ENCODE peak calls at places on chromosomes 16 and 17, in four cellular contexts. S, D, Q and V are unnamed samples.

GRCh38 chr16:492211-492875 is 35.2 kb upstream of the CAPN15 start:
- DNase-seq in S (no peak), D (no peak), Q (no peak), V (no peak)

GRCh38 chr17:41048441-41048840 is 1.3 kb upstream of the KRTAP2-1 start:
- DNase-seq in S (no peak), D (no peak), Q (no peak), V (no peak)

GRCh38 chr16:23549938-23550337 is 7.2 kb downstream of the EARS2 start:
- DNase-seq in S (no peak), D (no peak), Q (no peak), V (no peak)

GRCh38 chr17:28533091-28533670 is 19.2 kb downstream of the UNC119 start:
- DNase-seq in Q (no peak), S (no peak), D (peak; percentile 84), V (no peak)

GRCh38 chr16:2496223-2497115 is 17.3 kb upstream of the ATP6V0C start:
- DNase-seq in S (no peak), D (peak; percentile 73), Q (no peak), V (no peak)

GRCh38 chr16:1026784-1027415 is 45.3 kb downstream of the SOX8 start:
- DNase-seq in S (no peak), D (no peak), Q (no peak), V (no peak)

GRCh38 chr17:29584452-29585079 is 4.9 kb downstream of the GIT1 start:
- DNase-seq in Q (no peak), D (no peak), S (no peak), V (no peak)

GRCh38 chr16:66291833-66292232 is 74.7 kb upstream of the CDH5 start:
- DNase-seq in S (peak; percentile 9), D (no peak), Q (no peak), V (no peak)

GRCh38 chr17:61167050-61167449 is 232.6 kb upstream of the TBX2 start:
- DNase-seq in S (no peak), D (no peak), Q (no peak), V (no peak)

GRCh38 chr17:19263621-19264010 is 26.4 kb downstream of the EPN2 start:
- DNase-seq in Q (no peak), S (peak; percentile 89), D (no peak), V (no peak)

GRCh38 chr17:30357476-30357875 is 21.3 kb upstream of the CPD start:
- DNase-seq in S (no peak), D (no peak), Q (no peak), V (peak; percentile 51)

GRCh38 chr16:86520317-86521210 is 10.2 kb downstream of the FOXF1 start:
- DNase-seq in S (peak; percentile 74), D (peak; percentile 75), Q (no peak), V (no peak)
- H3K4me3 ChIP-seq in S (peak overlapping the region; percentile 29), D (no peak overlapping the region), Q (peak overlapping the region; percentile 28), V (no peak overlapping the region)

GRCh38 chr16:85239871-85240270 is 127.6 kb upstream of the CIBAR2 start:
- DNase-seq in D (no peak), Q (no peak), S (no peak), V (no peak)

GRCh38 chr16:85237817-85238216 is 125.5 kb upstream of the CIBAR2 start:
- DNase-seq in D (no peak), Q (no peak), S (no peak), V (no peak)

GRCh38 chr16:85235988-85236831 is 123.9 kb upstream of the CIBAR2 start:
- DNase-seq in Q (peak; percentile 28), S (no peak), D (peak; percentile 89), V (no peak)

GRCh38 chr16:85239239-85239638 is 127.0 kb upstream of the CIBAR2 start:
- DNase-seq in S (peak; percentile 62), Q (no peak), D (no peak), V (no peak)

GRCh38 chr16:85238233-85238647 is 126.0 kb upstream of the CIBAR2 start:
- DNase-seq in Q (peak; percentile 33), D (peak; percentile 94), S (peak; percentile 93), V (no peak)
- H3K27ac ChIP-seq in Q (no peak overlapping the region), D (no peak overlapping the region), S (peak overlapping the region; percentile 54), V (no peak overlapping the region)

GRCh38 chr16:70752381-70752780 is 48.6 kb downstream of the VAC14 start:
- DNase-seq in Q (no peak), D (peak; percentile 53), S (no peak), V (no peak)

GRCh38 chr16:70754874-70755600 is 45.9 kb downstream of the VAC14 start:
- DNase-seq in D (peak; percentile 55), Q (no peak), S (no peak), V (no peak)

GRCh38 chr16:70754371-70754770 is 46.6 kb downstream of the VAC14 start:
- DNase-seq in D (peak; percentile 61), Q (no peak), S (no peak), V (no peak)

GRCh38 chr16:70753228-70753627 is 47.7 kb downstream of the VAC14 start:
- DNase-seq in Q (no peak), S (no peak), D (peak; percentile 12), V (no peak)

DNA sequence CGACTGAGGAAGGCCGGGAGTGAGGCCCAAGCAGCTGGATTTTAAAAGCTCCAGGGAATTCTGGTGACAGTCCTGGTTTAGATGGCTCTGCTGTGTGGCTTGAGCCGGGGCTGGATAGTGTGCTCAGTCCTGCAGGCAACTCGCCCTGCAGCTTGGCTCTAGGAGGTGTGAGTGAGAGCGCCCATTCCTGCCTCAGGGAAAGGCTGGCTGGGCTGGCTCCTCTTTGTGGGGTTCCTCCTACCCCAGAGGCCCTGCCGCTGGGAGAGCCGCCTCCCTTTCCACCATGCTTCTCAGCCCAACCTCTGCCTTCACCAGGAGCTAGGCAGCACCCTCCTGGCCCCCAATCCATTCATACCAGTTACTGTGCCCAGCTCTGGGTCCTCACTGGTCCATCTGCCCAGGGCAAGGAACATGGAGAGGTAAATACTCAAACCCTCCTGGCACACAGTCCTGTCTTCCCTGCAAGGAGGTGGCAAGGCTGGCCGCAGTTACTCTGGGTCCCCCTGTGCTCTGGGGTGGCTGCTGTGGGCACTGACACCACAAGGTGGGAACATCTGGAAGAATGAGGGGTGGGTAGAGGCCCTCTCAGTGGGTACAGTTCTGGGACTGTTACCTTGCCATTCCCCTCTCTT is 47.1 kb downstream of the VAC14 start:
- DNase-seq in S (no peak), D (peak; percentile 69), Q (no peak), V (no peak)
- H3K4me1 ChIP-seq in S (peaks cover 27% of the 10 kb centered on the region), D (peaks cover 25% of the 10 kb centered on the region), Q (peaks cover 39% of the 10 kb centered on the region), V (no peaks in the 10 kb centered on the region)

GRCh38 chr17:48240562-48241130 is 133.1 kb downstream of the SNX11 start:
- DNase-seq in S (no peak), D (no peak), Q (no peak), V (no peak)
- H3K4me3 ChIP-seq in S (no peak overlapping the region), D (no peak overlapping the region), Q (no peak overlapping the region), V (no peak overlapping the region)

DNA sequence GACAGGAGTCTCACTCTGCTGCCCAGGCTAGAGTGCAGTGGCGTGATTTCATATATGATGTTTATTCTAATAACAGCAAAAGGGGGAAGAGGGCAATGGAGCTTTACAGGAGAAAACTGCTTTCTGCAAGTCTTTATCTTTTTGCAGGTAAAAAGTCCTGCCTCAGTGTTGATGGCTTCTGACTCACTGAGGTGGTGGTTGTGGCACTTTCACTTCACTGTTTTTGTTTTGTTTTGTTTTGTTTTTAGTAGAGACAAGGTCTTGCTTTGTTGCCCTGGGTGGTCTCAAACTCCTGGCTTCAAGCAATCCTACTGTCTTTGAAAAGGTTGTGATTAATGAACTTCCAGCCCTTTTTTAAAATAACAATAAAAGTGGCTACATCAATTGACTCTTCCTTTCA is 68.0 kb upstream of the TBC1D3K start:
- DNase-seq in Q (no peak), D (no peak), S (no peak), V (no peak)
- H3K27ac ChIP-seq in Q (no peak overlapping the region), D (no peak overlapping the region), S (no peak overlapping the region), V (no peak overlapping the region)

GRCh38 chr17:65018612-65019290 is 37.8 kb downstream of the GNA13 start:
- DNase-seq in Q (no peak), S (no peak), D (no peak), V (no peak)
- H3K4me1 ChIP-seq in Q (peaks cover 36% of the 10 kb centered on the region), S (peaks cover 88% of the 10 kb centered on the region), D (peaks cover 23% of the 10 kb centered on the region), V (peaks cover 3% of the 10 kb centered on the region)

GRCh38 chr17:82003411-82004381 is 19.0 kb downstream of the CENPX start:
- DNase-seq in D (peak; percentile 95), S (peak; percentile 95), Q (no peak), V (no peak)
- H3K4me3 ChIP-seq in D (no peak overlapping the region), S (no peak overlapping the region), Q (no peak overlapping the region), V (no peak overlapping the region)

DNA sequence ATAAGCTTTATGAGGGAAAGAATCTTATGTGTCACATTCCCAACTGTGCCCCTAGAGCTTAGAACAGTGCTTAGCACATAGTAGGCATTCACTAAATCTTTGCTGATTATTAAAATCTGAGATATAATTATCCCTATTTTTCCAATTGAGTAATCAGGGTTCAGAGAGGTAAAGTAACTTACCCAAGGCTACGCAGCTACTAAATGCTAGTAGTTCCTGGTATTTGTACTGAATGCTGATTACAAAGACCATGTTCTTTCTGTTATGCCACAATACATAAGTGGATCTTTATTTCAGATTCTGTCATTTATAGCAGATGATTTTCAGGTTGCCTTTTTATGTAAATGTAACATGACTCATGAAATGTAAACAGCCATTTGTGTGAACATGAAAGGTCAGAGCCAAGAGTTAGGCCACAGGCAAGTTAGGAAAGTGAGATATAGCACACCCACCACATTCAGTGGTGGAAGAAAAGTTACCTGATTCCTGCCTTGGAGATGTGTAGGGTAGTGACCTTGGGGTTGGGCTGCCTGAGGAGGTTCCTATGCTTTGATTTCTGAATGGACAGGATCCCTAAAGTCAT is 77.2 kb downstream of the FTO start:
- DNase-seq in S (no peak), Q (no peak), D (no peak), V (no peak)
- H3K27ac ChIP-seq in S (no peak overlapping the region), Q (peak overlapping the region; percentile 73), D (no peak overlapping the region), V (no peak overlapping the region)

GRCh38 chr17:12047977-12048376 is 27.3 kb downstream of the MAP2K4 start:
- DNase-seq in D (no peak), Q (no peak), S (no peak), V (no peak)
- H3K4me1 ChIP-seq in D (peaks cover 4% of the 10 kb centered on the region), Q (peaks cover 5% of the 10 kb centered on the region), S (peaks cover 28% of the 10 kb centered on the region), V (peaks cover 4% of the 10 kb centered on the region)